ENCODE peak calls at places on chromosomes 1 and 21, in four cellular contexts. Q is IMR-90, Z is A549, I is HepG2. J is an unnamed sample.

GRCh38 chr1:54995835-54996234 is 2.9 kb upstream of the BSND start:
- DNase-seq in Z (no peak), I (no peak), Q (no peak), J (no peak)

GRCh38 chr1:209323743-209324142 is 259.8 kb upstream of the CAMK1G start:
- DNase-seq in Z (no peak), I (no peak), Q (no peak), J (no peak)

GRCh38 chr1:236692128-236692527 is 5.8 kb downstream of the ACTN2 start:
- DNase-seq in Z (no peak), I (no peak), Q (no peak), J (no peak)

GRCh38 chr1:24562625-24563024 is 6.7 kb downstream of the NCMAP start:
- DNase-seq in I (no peak), Z (peak), Q (no peak), J (no peak)

GRCh38 chr21:31845151-31845550 is 27.7 kb upstream of the HUNK start:
- DNase-seq in Z (no peak), Q (no peak), I (no peak), J (no peak)

GRCh38 chr1:214506972-214507431 is 44.4 kb downstream of the PTPN14 start:
- DNase-seq in I (peak), Q (no peak), Z (peak), J (no peak)

GRCh38 chr1:191305370-191305769 is 827.7 kb upstream of the BRINP3 start:
- DNase-seq in Z (no peak), I (no peak), Q (no peak), J (no peak)

GRCh38 chr21:44802396-44803153 is 955 bp upstream of the UBE2G2 start:
- DNase-seq in Z (no peak), I (peak), Q (no peak), J (peak)

GRCh38 chr1:33709780-33710713 is 153.8 kb upstream of the HMGB4 start:
- DNase-seq in I (no peak), Q (no peak), Z (no peak), J (no peak)
- TF ChIP-seq MAZ in I (no peak), Q (no peak), Z (no peak), J (no peak)

DNA sequence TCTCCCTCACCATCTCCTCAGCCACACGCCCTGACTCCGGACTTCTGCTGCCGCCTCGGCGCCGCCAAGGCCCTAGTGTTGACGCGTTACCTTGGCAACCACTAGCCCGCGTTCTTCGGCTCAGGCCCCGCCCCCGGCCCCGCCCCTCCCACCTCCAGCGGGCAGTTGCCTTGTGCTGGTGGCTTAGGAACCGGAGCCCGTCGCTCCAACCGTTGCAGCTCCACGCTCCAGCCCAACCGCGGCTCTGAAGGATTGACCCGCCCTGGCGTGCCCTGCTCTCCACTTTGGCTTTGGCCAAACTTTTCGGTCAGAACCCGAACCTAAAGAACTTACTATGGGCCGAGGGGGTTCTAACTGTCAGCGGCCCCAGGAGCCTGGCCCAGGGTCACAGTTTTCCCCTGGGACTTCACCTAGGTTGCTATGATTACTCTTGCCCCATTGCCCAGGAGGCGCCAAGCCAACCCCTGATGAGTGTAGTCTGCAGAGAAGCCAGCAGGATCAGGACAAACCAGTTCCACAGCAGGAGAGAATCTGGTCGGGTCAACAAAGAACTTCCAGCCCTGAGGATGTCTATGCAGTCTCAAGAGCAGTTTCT is at the start of gene CFAP45:
- DNase-seq in Q (peak), I (no peak), Z (peak), J (peak)
- TF ChIP-seq MAZ in Q (peak), I (no peak), Z (no peak), J (no peak)

GRCh38 chr1:26376050-26376449 is 3.5 kb upstream of the ZNF683 start:
- DNase-seq in Q (no peak), Z (no peak), I (no peak), J (no peak)

GRCh38 chr1:26378879-26379251 is 6.3 kb upstream of the ZNF683 start:
- DNase-seq in Q (no peak), I (no peak), Z (no peak), J (no peak)

GRCh38 chr1:26375081-26375480 is 2.5 kb upstream of the ZNF683 start:
- DNase-seq in Z (no peak), I (no peak), Q (no peak), J (no peak)

GRCh38 chr1:26373789-26374188 is 1.2 kb upstream of the ZNF683 start:
- DNase-seq in I (no peak), Q (no peak), Z (no peak), J (no peak)

GRCh38 chr1:26378088-26378878 is 5.7 kb upstream of the ZNF683 start:
- DNase-seq in I (no peak), Z (peak), Q (peak), J (peak)
- TF ChIP-seq MAZ in I (no peak), Z (no peak), Q (peak), J (peak)

GRCh38 chr1:46302091-46303037 is 1.1 kb downstream of the LRRC41 start:
- DNase-seq in Q (peak), I (peak), Z (peak), J (peak)
- TF ChIP-seq MAZ in Q (no peak), I (no peak), Z (no peak), J (peak)